ENCODE peak calls at places on chromosome 2, in five cellular contexts. N is posterior cingulate gyrus; U is stimulated activated CD8-positive, alpha-beta memory T cell treated with anti-CD3 and anti-CD28 coated beads, Interleukin-15, amount 100 ng/mL, for 24 hours; T is smooth muscle cell of the brain vasculature; L is body of pancreas. H is an unnamed sample.

GRCh38 chr2:150528861-150529801 is 41.7 kb upstream of the RND3 start:
- DNase-seq in N (no peak), U (no peak), T (no peak), L (no peak), H (peak; percentile 71)

GRCh38 chr2:30243231-30243630 is 11.9 kb downstream of the LBH start:
- DNase-seq in N (no peak), U (no peak), T (no peak), L (no peak), H (no peak)

GRCh38 chr2:128687551-128687945 is 368.9 kb upstream of the HS6ST1 start:
- DNase-seq in N (no peak), U (no peak), T (no peak), L (no peak), H (no peak)

GRCh38 chr2:192072778-192073177 is 122.0 kb downstream of the TMEFF2 start:
- DNase-seq in N (no peak), U (no peak), T (no peak), L (no peak), H (no peak)

GRCh38 chr2:95185197-95185596 is 19.6 kb downstream of the ZNF2 start:
- DNase-seq in N (peak; percentile 69), U (no peak), T (no peak), L (no peak), H (no peak)

GRCh38 chr2:238103465-238104070 is 3.4 kb downstream of the ESPNL start:
- DNase-seq in N (no peak), U (no peak), T (no peak), L (no peak), H (no peak)

GRCh38 chr2:134120718-134121630 is 132.9 kb upstream of the MGAT5 start:
- DNase-seq in N (peak; percentile 56), U (peak; percentile 22), T (no peak), L (peak; percentile 69), H (no peak)

GRCh38 chr2:68832161-68832869 is 38.9 kb downstream of the BMP10 start:
- DNase-seq in N (peak; percentile 31), U (no peak), T (no peak), L (peak; percentile 32), H (no peak)

GRCh38 chr2:215870986-215871385 is 142.4 kb downstream of the MREG start:
- DNase-seq in N (no peak), U (no peak), T (no peak), L (no peak), H (no peak)

GRCh38 chr2:79935771-79936657 is 368.5 kb downstream of the LRRTM1 start:
- DNase-seq in N (peak; percentile 61), U (no peak), T (peak; percentile 0), L (peak; percentile 56), H (peak; percentile 36)

GRCh38 chr2:216932113-216932512 is 72.2 kb upstream of the TNP1 start:
- DNase-seq in N (no peak), U (no peak), T (no peak), L (no peak), H (no peak)

GRCh38 chr2:176637497-176638166 is 368.4 kb downstream of the MTX2 start:
- DNase-seq in N (no peak), U (no peak), T (no peak), L (peak; percentile 24), H (no peak)

GRCh38 chr2:216633616-216634316 is 546 bp downstream of the IGFBP2 start:
- DNase-seq in N (no peak), U (no peak), T (no peak), L (peak; percentile 46), H (no peak)

GRCh38 chr2:69059731-69060290 is 46.8 kb downstream of the ANTXR1 start:
- DNase-seq in N (no peak), U (no peak), T (no peak), L (no peak), H (no peak)

GRCh38 chr2:119252186-119253113 is 28.8 kb downstream of the STEAP3 start:
- DNase-seq in N (no peak), U (no peak), T (peak; percentile 91), L (no peak), H (peak; percentile 91)

GRCh38 chr2:189379287-189379630 is 62.0 kb upstream of the WDR75 start:
- DNase-seq in N (no peak), U (no peak), T (no peak), L (no peak), H (no peak)

GRCh38 chr2:218895326-218895725 is 14.7 kb downstream of the WNT10A start:
- DNase-seq in N (no peak), U (no peak), T (no peak), L (no peak), H (no peak)

GRCh38 chr2:97726311-97727064 is 13.1 kb downstream of the ZAP70 start:
- DNase-seq in N (no peak), U (no peak), T (no peak), L (no peak), H (no peak)

GRCh38 chr2:239781461-239781860 is 243.7 kb downstream of the NDUFA10 start:
- DNase-seq in N (no peak), U (no peak), T (no peak), L (no peak), H (no peak)